ENCODE peak calls at places on chromosomes 5 and 9, in five cellular contexts. Y is H54, M is midbrain, H is neural crest cell, S is cerebellar nuclear complex. Q is an unnamed sample.

GRCh38 chr5:179731791-179732411 is 721 bp upstream of the MAML1 start:
- DNase-seq in Y (peak; percentile 48), M (no peak), H (peak; percentile 12), S (no peak), Q (no peak)

GRCh38 chr9:132584616-132585560 is 2.5 kb downstream of the BARHL1 start:
- DNase-seq in Y (peak; percentile 99), M (no peak), H (no peak), S (no peak), Q (no peak)

GRCh38 chr9:74949859-74950258 is 2.9 kb downstream of the C9orf40 start:
- DNase-seq in Y (no peak), M (no peak), H (no peak), S (no peak), Q (no peak)

GRCh38 chr9:91978739-91979414 is 28.8 kb upstream of the ROR2 start:
- DNase-seq in Y (peak; percentile 82), M (no peak), H (peak; percentile 14), S (no peak), Q (no peak)

GRCh38 chr9:99822596-99823391 is 1.1 kb downstream of the NR4A3 start:
- DNase-seq in Y (peak; percentile 69), M (peak; percentile 55), H (peak; percentile 41), S (no peak), Q (peak; percentile 47)

GRCh38 chr9:25602366-25603044 is 75.7 kb downstream of the TUSC1 start:
- DNase-seq in Y (no peak), M (no peak), H (no peak), S (no peak), Q (no peak)

GRCh38 chr5:94024101-94024500 is 282.7 kb upstream of the POU5F2 start:
- DNase-seq in Y (no peak), M (no peak), H (no peak), S (no peak), Q (no peak)

GRCh38 chr9:132162764-132163456 is 1.1 kb downstream of the NTNG2 start:
- DNase-seq in Y (no peak), M (no peak), H (no peak), S (no peak), Q (no peak)

GRCh38 chr5:154485092-154485491 is 7.1 kb upstream of the HAND1 start:
- DNase-seq in Y (no peak), M (no peak), H (no peak), S (no peak), Q (no peak)

GRCh38 chr5:105259581-105260217 is 1697.1 kb upstream of the NUDT12 start:
- DNase-seq in Y (no peak), M (no peak), H (no peak), S (no peak), Q (no peak)

GRCh38 chr9:15352301-15352700 is 45.3 kb upstream of the TTC39B start:
- DNase-seq in Y (no peak), M (no peak), H (no peak), S (no peak), Q (no peak)

GRCh38 chr9:134914501-134914834 is 3.2 kb downstream of the FCN1 start:
- DNase-seq in Y (no peak), M (no peak), H (no peak), S (no peak), Q (no peak)

GRCh38 chr5:174412941-174413340 is 311.4 kb upstream of the MSX2 start:
- DNase-seq in Y (no peak), M (no peak), H (no peak), S (no peak), Q (no peak)

GRCh38 chr9:106860731-106861584 is 2.0 kb upstream of the ZNF462 start:
- DNase-seq in Y (peak; percentile 62), M (peak; percentile 30), H (peak; percentile 27), S (no peak), Q (no peak)

GRCh38 chr9:71487046-71487445 is 281.3 kb downstream of the CEMIP2 start:
- DNase-seq in Y (no peak), M (no peak), H (no peak), S (no peak), Q (peak; percentile 37)

GRCh38 chr9:4108708-4109444 is 191.0 kb downstream of the GLIS3 start:
- DNase-seq in Y (no peak), M (no peak), H (no peak), S (no peak), Q (no peak)

GRCh38 chr9:96621619-96622018 is 2.0 kb upstream of the CDC14B start:
- DNase-seq in Y (peak; percentile 63), M (no peak), H (no peak), S (no peak), Q (no peak)

GRCh38 chr9:114504341-114505186 is 709 bp downstream of the WHRN start:
- DNase-seq in Y (no peak), M (no peak), H (peak; percentile 42), S (no peak), Q (no peak)

GRCh38 chr9:134377976-134378375 is 51.7 kb downstream of the RXRA start:
- DNase-seq in Y (peak; percentile 97), M (no peak), H (no peak), S (no peak), Q (peak; percentile 36)

GRCh38 chr9:70683841-70684240 is 269.4 kb upstream of the KLF9 start:
- DNase-seq in Y (no peak), M (no peak), H (no peak), S (no peak), Q (no peak)

GRCh38 chr9:83582026-83582425 is 40.9 kb upstream of the IDNK start:
- DNase-seq in Y (no peak), M (no peak), H (no peak), S (no peak), Q (no peak)

GRCh38 chr5:171492781-171493180 is 73.3 kb downstream of the FGF18 start:
- DNase-seq in Y (no peak), M (no peak), H (no peak), S (no peak), Q (no peak)

GRCh38 chr5:67976812-67977455 is 238.6 kb upstream of the PIK3R1 start:
- DNase-seq in Y (no peak), M (peak; percentile 8), H (no peak), S (peak; percentile 30), Q (peak; percentile 23)

GRCh38 chr5:68661237-68661636 is 432.6 kb upstream of the SLC30A5 start:
- DNase-seq in Y (no peak), M (no peak), H (no peak), S (no peak), Q (no peak)

GRCh38 chr9:80012557-80013330 is 441.0 kb downstream of the TLE4 start:
- DNase-seq in Y (no peak), M (no peak), H (no peak), S (no peak), Q (no peak)

GRCh38 chr9:88852794-88853193 is 138.5 kb upstream of the S1PR3 start:
- DNase-seq in Y (peak; percentile 65), M (no peak), H (peak; percentile 11), S (no peak), Q (no peak)

GRCh38 chr5:141094481-141095262 is at the start of gene PCDHB2:
- DNase-seq in Y (peak; percentile 56), M (peak; percentile 49), H (peak; percentile 69), S (no peak), Q (peak; percentile 9)